ENCODE peak calls at places on chromosomes 7 and 10, in six cellular contexts. J is sigmoid colon, O is pancreas, X is H7, E is tibial artery, V is astrocyte of the spinal cord. S is an unnamed sample.

GRCh38 chr10:132429281-132430230 is 32.6 kb downstream of the PWWP2B start:
- DNase-seq in X (peak), V (no peak), E (no peak), J (no peak), O (no peak), S (no peak)

GRCh38 chr7:148242271-148242801 is 348.2 kb upstream of the C7orf33 start:
- DNase-seq in X (peak), O (peak), V (peak), E (no peak), J (no peak), S (peak)

GRCh38 chr10:44883581-44884331 is 27.4 kb upstream of the TMEM72 start:
- DNase-seq in V (no peak), O (no peak), E (peak), X (no peak), J (no peak), S (no peak)

GRCh38 chr7:81110673-81111072 is 191.8 kb upstream of the SEMA3C start:
- DNase-seq in V (no peak), O (no peak), J (no peak), E (no peak), X (no peak), S (no peak)

GRCh38 chr7:155371884-155372781 is 74.5 kb downstream of the INSIG1 start:
- DNase-seq in X (peak), E (no peak), V (no peak), O (no peak), J (no peak), S (no peak)

GRCh38 chr10:67818323-67818722 is 19.7 kb downstream of the DNAJC12 start:
- DNase-seq in O (no peak), J (no peak), V (peak), X (no peak), E (no peak), S (peak)

GRCh38 chr7:13822678-13823077 is 166.8 kb downstream of the ETV1 start:
- DNase-seq in V (no peak), O (no peak), J (no peak), X (no peak), E (no peak), S (no peak)

GRCh38 chr10:75180592-75180991 is 30.0 kb upstream of the VDAC2 start:
- DNase-seq in E (no peak), X (no peak), O (no peak), V (peak), J (no peak), S (no peak)

GRCh38 chr7:47791682-47792081 is 156.6 kb downstream of the PKD1L1 start:
- DNase-seq in O (no peak), X (no peak), E (no peak), V (no peak), J (no peak), S (no peak)

GRCh38 chr7:42485171-42485838 is 248.3 kb upstream of the GLI3 start:
- DNase-seq in V (no peak), E (no peak), X (no peak), J (no peak), O (no peak), S (no peak)

GRCh38 chr10:18486444-18486843 is 164.9 kb downstream of the NSUN6 start:
- DNase-seq in J (no peak), X (no peak), V (no peak), O (no peak), E (no peak), S (no peak)

GRCh38 chr7:54292171-54292925 is 249.8 kb upstream of the VSTM2A start:
- DNase-seq in X (peak), O (no peak), E (no peak), V (no peak), J (no peak), S (no peak)

GRCh38 chr10:20303453-20304152 is 487.4 kb downstream of the PLXDC2 start:
- DNase-seq in X (no peak), E (no peak), J (no peak), O (no peak), V (no peak), S (no peak)

GRCh38 chr10:50501478-50501877 is 122.3 kb downstream of the SGMS1 start:
- DNase-seq in E (no peak), V (peak), X (no peak), O (no peak), J (no peak), S (no peak)

GRCh38 chr7:111009641-111010040 is 81.3 kb upstream of the LRRN3 start:
- DNase-seq in X (no peak), O (no peak), E (no peak), V (no peak), J (no peak), S (no peak)

GRCh38 chr10:85204814-85205213 is 876.4 kb downstream of the CCSER2 start:
- DNase-seq in E (no peak), X (no peak), V (no peak), J (no peak), O (no peak), S (no peak)

GRCh38 chr7:153470004-153470671 is 582.1 kb upstream of the DPP6 start:
- DNase-seq in O (no peak), X (no peak), E (no peak), J (no peak), V (no peak), S (no peak)

GRCh38 chr10:76733441-76733840 is 904.2 kb downstream of the KCNMA1 start:
- DNase-seq in V (no peak), J (no peak), E (no peak), O (no peak), X (no peak), S (no peak)

GRCh38 chr10:1737222-1738061 is at the start of gene ADARB2:
- DNase-seq in J (no peak), X (peak), E (no peak), V (no peak), O (peak), S (peak)

GRCh38 chr7:22016547-22016946 is 70.8 kb upstream of the CDCA7L start:
- DNase-seq in E (no peak), O (no peak), J (no peak), V (no peak), X (no peak), S (no peak)

GRCh38 chr7:2965745-2966270 is 77.9 kb downstream of the CARD11 start:
- DNase-seq in E (no peak), J (peak), O (no peak), V (no peak), X (no peak), S (peak)

GRCh38 chr10:49600781-49601400 is 9.2 kb upstream of the SLC18A3 start:
- DNase-seq in X (peak), J (no peak), V (no peak), E (peak), O (no peak), S (peak)

GRCh38 chr10:45425628-45426563 is 51.9 kb downstream of the ALOX5 start:
- DNase-seq in E (no peak), J (no peak), V (peak), O (peak), X (peak), S (no peak)

GRCh38 chr7:120806669-120807068 is 51.3 kb downstream of the TSPAN12 start:
- DNase-seq in V (peak), E (no peak), O (no peak), J (no peak), X (no peak), S (no peak)

GRCh38 chr7:37039131-37039719 is 314.9 kb upstream of the AOAH start:
- DNase-seq in V (no peak), E (no peak), O (no peak), X (no peak), J (no peak), S (no peak)

GRCh38 chr7:5349005-5349380 is 66.2 kb downstream of the SLC29A4 start:
- DNase-seq in V (no peak), E (no peak), J (no peak), O (no peak), X (peak), S (no peak)

GRCh38 chr7:155798673-155799439 is 13.4 kb downstream of the SHH start:
- DNase-seq in E (no peak), V (no peak), O (no peak), X (no peak), J (no peak), S (no peak)

GRCh38 chr7:17044396-17044795 is 162.6 kb upstream of the AGR3 start:
- DNase-seq in J (no peak), E (no peak), V (no peak), X (no peak), O (no peak), S (no peak)

GRCh38 chr7:17041324-17041723 is 159.5 kb upstream of the AGR3 start:
- DNase-seq in V (peak), E (no peak), X (no peak), J (no peak), O (no peak), S (no peak)

GRCh38 chr7:17044868-17045267 is 163.1 kb upstream of the AGR3 start:
- DNase-seq in O (no peak), J (no peak), E (no peak), X (no peak), V (no peak), S (no peak)

GRCh38 chr7:17042211-17042610 is 160.4 kb upstream of the AGR3 start:
- DNase-seq in J (no peak), X (no peak), V (no peak), E (no peak), O (no peak), S (no peak)

DNA sequence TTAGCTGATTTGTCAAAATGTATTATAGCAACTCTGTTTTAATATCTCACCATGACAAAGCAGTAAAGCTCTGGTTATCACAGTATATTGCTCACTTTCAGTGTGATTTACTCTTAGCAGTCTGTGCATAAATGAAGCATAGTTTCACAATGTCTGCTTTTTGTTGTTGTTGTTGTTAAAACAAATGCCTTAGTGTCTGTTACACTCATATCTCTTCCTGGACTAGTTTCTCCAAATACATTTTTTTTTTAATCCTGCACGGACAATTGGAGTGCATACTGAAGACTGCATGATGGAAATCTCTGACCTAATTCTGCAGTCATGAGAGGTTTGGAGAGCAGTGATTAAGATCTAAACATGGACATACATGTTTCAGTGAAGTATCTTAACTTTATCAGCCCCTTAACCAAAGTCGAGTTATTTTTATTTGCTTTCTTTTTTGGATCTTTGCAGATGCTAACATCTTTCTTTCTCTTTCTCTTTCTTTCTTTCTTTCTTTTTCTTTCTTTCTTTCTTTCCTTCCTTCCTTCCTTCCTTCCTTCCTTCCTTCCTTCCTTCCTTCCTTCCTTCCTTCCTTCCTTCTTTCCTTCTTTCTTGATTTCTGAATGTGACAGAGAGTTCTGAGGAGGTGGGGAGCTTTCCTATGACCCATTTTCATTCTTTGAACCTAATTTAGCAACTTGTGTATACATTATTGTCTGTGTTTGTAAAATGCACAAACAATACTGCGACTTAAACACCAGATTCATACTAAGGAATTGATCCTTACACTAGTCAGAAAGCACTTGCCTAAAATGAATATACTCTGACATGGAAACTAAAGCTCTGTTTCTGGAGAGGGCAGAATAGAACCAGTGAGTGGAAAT is 161.5 kb upstream of the AGR3 start:
- DNase-seq in V (peak), E (no peak), O (no peak), J (no peak), X (no peak), S (no peak)
- H3K4me3 ChIP-seq in V (no peak), E (no peak), O (no peak), J (no peak), X (no peak), S (no peak)

DNA sequence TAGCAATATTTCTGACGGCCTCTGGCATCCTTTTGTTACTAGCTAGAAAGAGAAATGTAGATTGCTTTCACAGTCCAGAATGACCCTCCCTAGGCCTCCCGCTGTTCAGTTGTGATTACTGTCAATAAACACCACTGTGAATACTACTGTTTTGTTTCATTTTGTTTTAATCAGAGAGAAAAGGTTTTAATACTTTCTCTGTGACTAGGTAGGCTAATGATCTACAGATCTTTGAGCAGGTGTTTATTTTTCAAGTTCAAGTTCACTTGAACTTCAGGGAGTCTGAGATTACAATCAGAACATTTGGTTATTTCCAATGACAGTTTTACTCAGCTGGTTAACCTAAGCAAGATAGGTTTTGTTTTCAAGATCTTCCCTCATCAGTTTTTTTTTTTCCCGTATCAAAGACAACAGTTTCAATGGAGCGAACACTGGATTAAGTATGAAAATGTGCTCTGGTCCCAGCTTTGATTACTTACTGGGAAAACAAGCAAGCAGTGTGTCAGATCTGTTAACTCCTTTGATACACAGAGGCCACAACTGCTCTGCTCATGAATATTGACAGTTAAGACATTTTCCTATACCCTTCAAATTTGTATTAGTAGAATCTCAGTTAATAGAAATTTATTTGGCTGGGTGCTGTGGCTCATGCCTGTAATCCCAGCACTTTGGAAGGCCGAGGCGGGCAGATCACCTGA is 34.8 kb downstream of the VKORC1L1 start:
- DNase-seq in E (no peak), V (no peak), X (peak), J (no peak), O (no peak), S (no peak)
- H3K4me3 ChIP-seq in E (no peak), V (no peak), X (no peak), J (no peak), O (no peak), S (no peak)

GRCh38 chr10:14583967-14584366 is 190.7 kb downstream of the FAM107B start:
- DNase-seq in X (no peak), J (no peak), V (no peak), O (no peak), E (no peak), S (no peak)
- H3K4me3 ChIP-seq in X (no peak), J (no peak), V (no peak), O (no peak), E (no peak), S (no peak)

GRCh38 chr7:51286392-51286791 is 30.2 kb downstream of the COBL start:
- DNase-seq in X (no peak), V (no peak), E (no peak), O (no peak), J (no peak), S (no peak)

GRCh38 chr7:51292596-51292995 is 24.0 kb downstream of the COBL start:
- DNase-seq in E (no peak), X (no peak), O (no peak), J (no peak), V (no peak), S (no peak)

GRCh38 chr7:51290702-51291290 is 25.8 kb downstream of the COBL start:
- DNase-seq in J (no peak), V (no peak), O (no peak), E (no peak), X (no peak), S (no peak)

GRCh38 chr7:51289608-51290370 is 26.8 kb downstream of the COBL start:
- DNase-seq in O (no peak), J (no peak), V (no peak), E (no peak), X (no peak), S (no peak)

GRCh38 chr7:51288896-51289607 is 27.6 kb downstream of the COBL start:
- DNase-seq in J (no peak), E (no peak), V (no peak), O (no peak), X (no peak), S (no peak)
- H3K4me3 ChIP-seq in J (no peak), E (no peak), V (no peak), O (no peak), X (no peak), S (no peak)

GRCh38 chr10:125883198-125883597 is 2.1 kb upstream of the DHX32 start:
- DNase-seq in X (no peak), V (no peak), E (no peak), O (no peak), J (no peak), S (no peak)

GRCh38 chr10:125882596-125882995 is 1.5 kb upstream of the DHX32 start:
- DNase-seq in V (peak), O (no peak), X (no peak), E (no peak), J (no peak), S (no peak)

GRCh38 chr10:125881192-125881591 is at the start of gene DHX32:
- DNase-seq in J (no peak), E (no peak), X (peak), O (no peak), V (no peak), S (no peak)

GRCh38 chr10:125878957-125879835 is 1.9 kb downstream of the DHX32 start:
- DNase-seq in X (no peak), J (no peak), V (peak), O (peak), E (no peak), S (no peak)

DNA sequence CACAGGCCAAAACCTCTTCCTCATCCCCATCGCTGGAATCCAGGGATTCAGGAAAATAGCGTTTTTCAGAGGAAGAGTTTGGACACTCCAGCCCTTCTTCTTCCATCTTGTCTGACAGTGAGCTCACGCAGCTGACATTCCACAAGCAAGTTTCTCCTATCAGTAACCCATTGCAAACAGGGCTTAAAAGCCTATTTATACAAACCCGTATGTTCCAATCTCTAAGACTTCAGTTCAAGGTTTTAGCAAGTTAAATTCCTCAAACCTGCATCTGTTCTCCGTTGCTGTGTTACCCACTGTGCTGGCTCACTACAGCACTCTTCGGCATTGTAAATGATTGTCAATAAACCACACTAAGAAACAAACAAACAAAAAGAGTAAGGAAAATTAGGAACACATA is 373 bp downstream of the DHX32 start:
- DNase-seq in O (no peak), X (no peak), E (no peak), J (no peak), V (peak), S (peak)
- H3K4me3 ChIP-seq in O (no peak), X (no peak), E (no peak), J (no peak), V (no peak), S (no peak)

DNA sequence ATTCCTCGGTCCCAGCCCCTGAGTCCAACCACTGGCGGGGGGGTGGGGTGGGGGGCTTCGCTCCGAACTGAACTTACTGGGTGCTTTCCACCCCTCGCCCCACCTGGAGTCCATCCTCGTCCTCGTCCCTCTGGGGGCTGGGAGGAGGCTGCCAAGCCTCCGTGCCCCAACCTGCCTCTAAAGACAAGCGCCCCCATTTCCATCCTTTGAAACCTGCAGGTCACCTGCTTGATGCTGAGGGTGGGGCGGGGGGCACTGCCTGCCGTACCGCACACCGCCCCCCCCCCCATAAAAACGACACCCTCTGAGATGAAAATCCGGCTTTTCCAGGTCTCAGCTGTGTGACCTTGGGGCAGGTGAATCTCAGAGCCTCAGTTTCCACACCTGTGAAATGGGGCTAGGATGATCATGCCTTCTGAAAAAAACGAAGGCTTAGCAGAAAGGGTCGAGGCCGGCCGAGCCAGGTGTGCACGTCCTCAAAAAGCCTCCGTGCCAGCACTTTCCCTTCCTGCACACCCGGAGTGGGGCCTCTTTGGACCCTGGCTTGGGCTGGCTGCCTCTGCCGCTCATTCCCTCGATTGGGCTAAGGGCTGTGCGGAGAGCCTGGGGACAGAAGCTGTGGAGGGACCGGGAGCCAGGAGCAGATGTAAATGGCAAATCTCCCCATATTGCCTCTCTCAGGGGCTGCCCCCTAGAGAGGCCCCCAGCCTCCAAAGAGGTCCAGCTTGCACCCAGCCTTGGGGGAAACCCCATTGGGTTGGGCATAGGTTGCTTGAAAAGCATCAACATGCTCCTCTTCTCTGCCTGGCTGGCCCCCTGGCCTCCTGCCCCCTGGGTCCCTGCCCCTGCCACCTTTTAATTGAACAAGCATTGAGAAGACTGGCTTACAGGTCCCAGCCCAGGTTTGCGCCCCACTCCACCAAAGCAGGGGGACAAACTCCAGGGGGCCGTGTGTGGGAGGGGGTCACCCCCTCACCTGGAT is 1.1 kb downstream of the ELFN1 start:
- DNase-seq in J (peak), X (peak), O (no peak), E (peak), V (no peak), S (peak)
- H3K4me3 ChIP-seq in J (no peak), X (peak), O (no peak), E (no peak), V (no peak), S (no peak)

GRCh38 chr7:45921699-45922519 is 837 bp upstream of the IGFBP3 start:
- DNase-seq in X (peak), E (peak), O (peak), V (peak), J (no peak), S (peak)
- H3K4me3 ChIP-seq in X (peak), E (peak), O (no peak), V (peak), J (peak), S (no peak)

GRCh38 chr7:33903770-33904679 is 1.3 kb upstream of the BMPER start:
- DNase-seq in O (no peak), X (peak), E (peak), V (peak), J (peak), S (no peak)
- H3K4me3 ChIP-seq in O (peak), X (peak), E (peak), V (peak), J (peak), S (peak)

S was measured in Caco-2.